ENCODE peak calls at places on chromosomes 7 and 10, in seven cellular contexts. One of them, this sample, is unnamed.

GRCh38 chr10:98326621-98327027 is 58.6 kb upstream of the LOXL4 start:
- DNase-seq in HT1080: no peak
- DNase-seq in cardiac muscle cell: no peak
- DNase-seq in GOT3: no peak
- DNase-seq in substantia nigra: peak
- DNase-seq in stimulated activated naive CD8-positive, alpha-beta T cell treated with anti-CD3 and anti-CD28 coated beads, Interleukin-15, Interleukin-2, amounts not matched to agents 100 U/mL and 50 U/mL, for 24 hours: no peak
- DNase-seq in NCI-H510A: no peak
- DNase-seq in this sample: no peak

GRCh38 chr7:93161181-93161762 is 13.1 kb upstream of the SAMD9L start:
- DNase-seq in substantia nigra: no peak
- DNase-seq in HT1080: no peak
- DNase-seq in stimulated activated naive CD8-positive, alpha-beta T cell treated with anti-CD3 and anti-CD28 coated beads, Interleukin-15, Interleukin-2, amounts not matched to agents 100 U/mL and 50 U/mL, for 24 hours: no peak
- DNase-seq in NCI-H510A: no peak
- DNase-seq in GOT3: no peak
- DNase-seq in cardiac muscle cell: no peak
- DNase-seq in this sample: no peak

GRCh38 chr10:8504436-8504977 is 450.0 kb downstream of the GATA3 start:
- DNase-seq in GOT3: no peak
- DNase-seq in NCI-H510A: no peak
- DNase-seq in cardiac muscle cell: no peak
- DNase-seq in substantia nigra: no peak
- DNase-seq in HT1080: no peak
- DNase-seq in stimulated activated naive CD8-positive, alpha-beta T cell treated with anti-CD3 and anti-CD28 coated beads, Interleukin-15, Interleukin-2, amounts not matched to agents 100 U/mL and 50 U/mL, for 24 hours: no peak
- DNase-seq in this sample: no peak

GRCh38 chr10:114188001-114188400 is 8.8 kb downstream of the TDRD1 start:
- DNase-seq in substantia nigra: no peak
- DNase-seq in HT1080: no peak
- DNase-seq in cardiac muscle cell: no peak
- DNase-seq in stimulated activated naive CD8-positive, alpha-beta T cell treated with anti-CD3 and anti-CD28 coated beads, Interleukin-15, Interleukin-2, amounts not matched to agents 100 U/mL and 50 U/mL, for 24 hours: no peak
- DNase-seq in GOT3: no peak
- DNase-seq in NCI-H510A: no peak
- DNase-seq in this sample: no peak

GRCh38 chr7:112103246-112103645 is 103.0 kb downstream of the DOCK4 start:
- DNase-seq in HT1080: peak
- DNase-seq in GOT3: no peak
- DNase-seq in NCI-H510A: no peak
- DNase-seq in stimulated activated naive CD8-positive, alpha-beta T cell treated with anti-CD3 and anti-CD28 coated beads, Interleukin-15, Interleukin-2, amounts not matched to agents 100 U/mL and 50 U/mL, for 24 hours: no peak
- DNase-seq in cardiac muscle cell: peak
- DNase-seq in substantia nigra: no peak
- DNase-seq in this sample: no peak

GRCh38 chr7:107230334-107230733 is 61.5 kb downstream of the HBP1 start:
- DNase-seq in substantia nigra: no peak
- DNase-seq in GOT3: no peak
- DNase-seq in stimulated activated naive CD8-positive, alpha-beta T cell treated with anti-CD3 and anti-CD28 coated beads, Interleukin-15, Interleukin-2, amounts not matched to agents 100 U/mL and 50 U/mL, for 24 hours: no peak
- DNase-seq in cardiac muscle cell: no peak
- DNase-seq in NCI-H510A: no peak
- DNase-seq in HT1080: peak
- DNase-seq in this sample: no peak

GRCh38 chr10:91742189-91742588 is 56.0 kb upstream of the TNKS2 start:
- DNase-seq in GOT3: no peak
- DNase-seq in cardiac muscle cell: no peak
- DNase-seq in HT1080: no peak
- DNase-seq in stimulated activated naive CD8-positive, alpha-beta T cell treated with anti-CD3 and anti-CD28 coated beads, Interleukin-15, Interleukin-2, amounts not matched to agents 100 U/mL and 50 U/mL, for 24 hours: no peak
- DNase-seq in NCI-H510A: no peak
- DNase-seq in substantia nigra: no peak
- DNase-seq in this sample: no peak

GRCh38 chr7:34143397-34143796 is 238.1 kb downstream of the BMPER start:
- DNase-seq in cardiac muscle cell: peak
- DNase-seq in stimulated activated naive CD8-positive, alpha-beta T cell treated with anti-CD3 and anti-CD28 coated beads, Interleukin-15, Interleukin-2, amounts not matched to agents 100 U/mL and 50 U/mL, for 24 hours: no peak
- DNase-seq in HT1080: no peak
- DNase-seq in GOT3: no peak
- DNase-seq in substantia nigra: no peak
- DNase-seq in NCI-H510A: no peak
- DNase-seq in this sample: no peak

GRCh38 chr7:84705701-84706100 is 481.2 kb downstream of the SEMA3D start:
- DNase-seq in cardiac muscle cell: no peak
- DNase-seq in NCI-H510A: no peak
- DNase-seq in GOT3: no peak
- DNase-seq in substantia nigra: no peak
- DNase-seq in HT1080: peak
- DNase-seq in stimulated activated naive CD8-positive, alpha-beta T cell treated with anti-CD3 and anti-CD28 coated beads, Interleukin-15, Interleukin-2, amounts not matched to agents 100 U/mL and 50 U/mL, for 24 hours: no peak
- DNase-seq in this sample: no peak

GRCh38 chr10:87694011-87694794 is 34.5 kb downstream of the PAPSS2 start:
- DNase-seq in NCI-H510A: no peak
- DNase-seq in substantia nigra: no peak
- DNase-seq in GOT3: no peak
- DNase-seq in cardiac muscle cell: no peak
- DNase-seq in stimulated activated naive CD8-positive, alpha-beta T cell treated with anti-CD3 and anti-CD28 coated beads, Interleukin-15, Interleukin-2, amounts not matched to agents 100 U/mL and 50 U/mL, for 24 hours: no peak
- DNase-seq in HT1080: no peak
- DNase-seq in this sample: no peak

GRCh38 chr10:28432210-28432676 is 100.7 kb upstream of the WAC start:
- DNase-seq in HT1080: peak
- DNase-seq in NCI-H510A: peak
- DNase-seq in cardiac muscle cell: peak
- DNase-seq in substantia nigra: peak
- DNase-seq in GOT3: no peak
- DNase-seq in stimulated activated naive CD8-positive, alpha-beta T cell treated with anti-CD3 and anti-CD28 coated beads, Interleukin-15, Interleukin-2, amounts not matched to agents 100 U/mL and 50 U/mL, for 24 hours: peak
- DNase-seq in this sample: peak

This sample was measured in NCI-H2107.